ENCODE peak calls at places on chromosomes 5 and 9, in ten cellular contexts. V, Z, G, N, B, A, W, D, R and Y are unnamed samples.

GRCh38 chr5:107274576-107274975 is 396.2 kb downstream of the EFNA5 start:
- DNase-seq in G (no peak), B (peak), N (no peak), R (no peak), W (no peak), Z (no peak), D (no peak), V (no peak), A (no peak), Y (no peak)

GRCh38 chr5:175680020-175680419 is 22.1 kb downstream of the HRH2 start:
- DNase-seq in W (no peak), D (no peak), V (no peak), Z (no peak), A (no peak), N (no peak), R (no peak), B (no peak), G (no peak), Y (no peak)

GRCh38 chr5:73954381-73954780 is 328.4 kb downstream of the ARHGEF28 start:
- DNase-seq in W (no peak), V (no peak), D (no peak), B (no peak), N (no peak), Z (no peak), A (no peak), G (no peak), R (no peak), Y (no peak)

GRCh38 chr9:131784882-131785281 is 45.0 kb upstream of the RAPGEF1 start:
- DNase-seq in Z (no peak), A (no peak), R (no peak), W (no peak), D (no peak), N (no peak), G (no peak), V (no peak), B (no peak), Y (no peak)

GRCh38 chr5:177310757-177311173 is 933 bp downstream of the MXD3 start:
- DNase-seq in G (no peak), W (peak), N (no peak), R (no peak), D (no peak), Z (no peak), A (peak), V (peak), B (peak), Y (no peak)

GRCh38 chr5:170623576-170624181 is 119.9 kb downstream of the KCNIP1 start:
- DNase-seq in V (peak), A (peak), N (peak), B (peak), D (no peak), G (peak), W (peak), Z (peak), R (peak), Y (no peak)

GRCh38 chr9:97510797-97511761 is 9.6 kb downstream of the TMOD1 start:
- DNase-seq in B (peak), R (no peak), N (no peak), D (peak), A (peak), Z (no peak), G (no peak), W (no peak), V (no peak), Y (no peak)

GRCh38 chr5:40240111-40240510 is 439.6 kb upstream of the PTGER4 start:
- DNase-seq in D (no peak), R (peak), B (peak), W (no peak), N (peak), Z (no peak), V (no peak), G (no peak), A (peak), Y (no peak)

GRCh38 chr5:3249401-3249800 is 346.2 kb upstream of the IRX1 start:
- DNase-seq in W (no peak), Z (no peak), V (no peak), G (no peak), D (no peak), A (no peak), R (no peak), N (no peak), B (no peak), Y (no peak)

GRCh38 chr9:136023401-136024225 is 62.4 kb upstream of the UBAC1 start:
- DNase-seq in Z (no peak), A (no peak), D (no peak), W (no peak), R (peak), V (no peak), B (no peak), G (no peak), N (no peak), Y (no peak)

GRCh38 chr9:75226403-75227139 is 138.3 kb downstream of the OSTF1 start:
- DNase-seq in G (no peak), Z (no peak), V (no peak), B (no peak), W (no peak), D (no peak), R (no peak), N (no peak), A (no peak), Y (no peak)

GRCh38 chr5:40483316-40483715 is 196.4 kb upstream of the PTGER4 start:
- DNase-seq in D (no peak), B (no peak), W (no peak), Z (no peak), A (peak), V (no peak), N (no peak), R (no peak), G (no peak), Y (no peak)

GRCh38 chr9:11335011-11335410 is 722.2 kb upstream of the PTPRD start:
- DNase-seq in W (no peak), V (no peak), B (no peak), R (no peak), D (no peak), N (no peak), Z (no peak), A (no peak), G (no peak), Y (no peak)